ENCODE peak calls at places on chromosome 6, in six cellular contexts. One of them, this sample, is unnamed.

GRCh38 chr6:18323935-18324707 is 59.8 kb upstream of the DEK start:
- DNase-seq in HepG2: peak
- DNase-seq in HCT116: peak
- DNase-seq in transverse colon: no peak
- DNase-seq in fibroblast of mammary gland: peak
- DNase-seq in mucosa of descending colon: peak
- DNase-seq in this sample: no peak

GRCh38 chr6:72084992-72085569 is 198.7 kb downstream of the RIMS1 start:
- DNase-seq in HepG2: no peak
- DNase-seq in HCT116: no peak
- DNase-seq in mucosa of descending colon: no peak
- DNase-seq in fibroblast of mammary gland: peak
- DNase-seq in transverse colon: no peak
- DNase-seq in this sample: no peak

GRCh38 chr6:3227363-3228045 is at the start of gene TUBB2B:
- DNase-seq in fibroblast of mammary gland: no peak
- DNase-seq in HCT116: no peak
- DNase-seq in mucosa of descending colon: no peak
- DNase-seq in HepG2: no peak
- DNase-seq in transverse colon: no peak
- DNase-seq in this sample: peak

GRCh38 chr6:56004421-56004820 is 129.0 kb upstream of the BMP5 start:
- DNase-seq in transverse colon: no peak
- DNase-seq in HCT116: no peak
- DNase-seq in HepG2: no peak
- DNase-seq in mucosa of descending colon: no peak
- DNase-seq in fibroblast of mammary gland: peak
- DNase-seq in this sample: no peak

GRCh38 chr6:2940010-2940850 is 31.1 kb downstream of the SERPINB6 start:
- DNase-seq in transverse colon: no peak
- DNase-seq in mucosa of descending colon: peak
- DNase-seq in HepG2: peak
- DNase-seq in fibroblast of mammary gland: no peak
- DNase-seq in HCT116: no peak
- DNase-seq in this sample: no peak

GRCh38 chr6:22667855-22668254 is 98.5 kb downstream of the HDGFL1 start:
- DNase-seq in fibroblast of mammary gland: peak
- DNase-seq in HCT116: no peak
- DNase-seq in HepG2: peak
- DNase-seq in mucosa of descending colon: no peak
- DNase-seq in transverse colon: no peak
- DNase-seq in this sample: no peak

GRCh38 chr6:16659471-16660156 is 101.6 kb downstream of the ATXN1 start:
- DNase-seq in HCT116: no peak
- DNase-seq in transverse colon: no peak
- DNase-seq in fibroblast of mammary gland: peak
- DNase-seq in HepG2: no peak
- DNase-seq in mucosa of descending colon: no peak
- DNase-seq in this sample: no peak

GRCh38 chr6:4936681-4937041 is 67.2 kb downstream of the RPP40 start:
- DNase-seq in mucosa of descending colon: peak
- DNase-seq in fibroblast of mammary gland: peak
- DNase-seq in transverse colon: no peak
- DNase-seq in HCT116: no peak
- DNase-seq in HepG2: peak
- DNase-seq in this sample: no peak

GRCh38 chr6:33277663-33278391 is 904 bp downstream of the B3GALT4 start:
- DNase-seq in mucosa of descending colon: no peak
- DNase-seq in fibroblast of mammary gland: no peak
- DNase-seq in HepG2: no peak
- DNase-seq in transverse colon: peak
- DNase-seq in HCT116: no peak
- DNase-seq in this sample: no peak

GRCh38 chr6:86943819-86944407 is 6.6 kb downstream of the HTR1E start:
- DNase-seq in transverse colon: no peak
- DNase-seq in mucosa of descending colon: no peak
- DNase-seq in HepG2: no peak
- DNase-seq in HCT116: no peak
- DNase-seq in fibroblast of mammary gland: no peak
- DNase-seq in this sample: no peak

GRCh38 chr6:12165297-12165696 is 124.9 kb upstream of the EDN1 start:
- DNase-seq in mucosa of descending colon: no peak
- DNase-seq in HepG2: no peak
- DNase-seq in fibroblast of mammary gland: no peak
- DNase-seq in HCT116: no peak
- DNase-seq in transverse colon: no peak
- DNase-seq in this sample: no peak

DNA sequence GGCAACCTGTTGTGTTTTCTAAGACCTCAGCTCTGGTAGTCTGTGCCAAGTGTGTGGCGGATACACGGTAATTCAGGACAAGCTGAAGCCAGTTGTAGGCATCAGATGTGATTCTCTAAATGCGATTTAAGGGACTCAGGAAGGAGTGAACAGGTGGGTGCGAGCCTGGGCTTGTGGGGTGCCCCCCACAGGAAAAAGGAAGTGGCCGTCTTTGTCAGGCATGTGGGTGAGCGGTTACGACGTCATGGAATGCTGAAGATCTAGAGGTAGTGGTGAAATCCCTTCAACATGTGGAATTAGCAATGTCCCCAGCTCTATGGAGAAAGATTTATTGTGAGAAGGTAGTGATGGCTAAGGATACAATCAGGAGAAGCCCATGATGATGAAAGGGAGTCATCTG is 95.1 kb upstream of the EXOC2 start:
- DNase-seq in transverse colon: no peak
- DNase-seq in HepG2: no peak
- DNase-seq in fibroblast of mammary gland: no peak
- DNase-seq in mucosa of descending colon: no peak
- DNase-seq in HCT116: no peak
- DNase-seq in this sample: no peak
- H3K4me3 ChIP-seq in transverse colon: no peak
- H3K4me3 ChIP-seq in HepG2: no peak
- H3K4me3 ChIP-seq in fibroblast of mammary gland: no peak
- H3K4me3 ChIP-seq in mucosa of descending colon: no peak
- H3K4me3 ChIP-seq in HCT116: no peak
- H3K4me3 ChIP-seq in this sample: no peak

DNA sequence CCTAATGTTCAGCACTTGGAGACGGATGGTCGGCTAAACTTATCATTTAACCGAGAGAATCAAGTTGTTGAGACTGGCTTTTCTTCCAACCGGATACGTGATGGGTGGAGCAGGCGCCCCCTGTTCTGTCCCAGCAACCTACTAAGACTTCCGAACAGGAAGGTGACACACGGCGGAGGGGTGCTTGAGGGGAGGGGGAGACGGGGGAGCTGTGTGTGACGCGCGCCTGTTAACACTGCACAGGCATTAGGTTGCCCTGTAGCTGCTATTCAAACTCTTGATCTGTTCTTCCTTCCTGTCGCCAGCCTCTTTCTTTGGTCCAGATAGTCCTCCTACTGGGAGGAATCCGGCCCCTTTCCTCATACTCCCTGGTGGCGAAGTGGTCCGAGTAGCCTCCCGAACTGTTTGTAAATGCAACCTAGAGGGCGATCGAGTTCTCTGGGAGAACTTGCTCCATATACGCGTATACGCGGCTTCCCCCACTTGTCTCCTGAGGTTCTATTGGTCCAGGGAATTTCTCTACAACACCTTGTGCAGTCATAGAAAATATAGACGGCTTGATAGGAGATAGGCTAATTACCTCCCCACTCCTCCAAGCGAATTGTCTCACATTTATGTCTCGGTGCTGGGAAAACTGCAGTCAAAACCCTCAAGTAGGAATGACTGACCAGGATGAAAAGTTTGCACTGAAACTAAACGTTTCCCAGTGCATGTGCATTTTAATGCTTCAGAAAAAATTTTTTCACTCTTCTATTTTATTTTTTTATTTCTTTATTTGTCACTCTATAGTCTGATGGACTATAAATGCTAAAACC is 126.0 kb upstream of the SLC2A12 start:
- DNase-seq in HCT116: peak
- DNase-seq in fibroblast of mammary gland: peak
- DNase-seq in mucosa of descending colon: peak
- DNase-seq in transverse colon: peak
- DNase-seq in HepG2: peak
- DNase-seq in this sample: peak
- TF ChIP-seq CTCF in HCT116: peak
- TF ChIP-seq CTCF in fibroblast of mammary gland: peak
- TF ChIP-seq CTCF in mucosa of descending colon: peak
- TF ChIP-seq CTCF in transverse colon: peak
- TF ChIP-seq CTCF in HepG2: peak
- TF ChIP-seq CTCF in this sample: peak

GRCh38 chr6:41200296-41200900 is 551 bp downstream of the TREML2 start:
- DNase-seq in mucosa of descending colon: peak
- DNase-seq in HCT116: no peak
- DNase-seq in HepG2: no peak
- DNase-seq in transverse colon: peak
- DNase-seq in fibroblast of mammary gland: peak
- DNase-seq in this sample: no peak

GRCh38 chr6:41200901-41201783 is at the start of gene TREML2:
- DNase-seq in HepG2: no peak
- DNase-seq in transverse colon: peak
- DNase-seq in fibroblast of mammary gland: no peak
- DNase-seq in HCT116: no peak
- DNase-seq in mucosa of descending colon: peak
- DNase-seq in this sample: no peak

GRCh38 chr6:41199427-41200246 is 1.3 kb downstream of the TREML2 start:
- DNase-seq in fibroblast of mammary gland: no peak
- DNase-seq in mucosa of descending colon: no peak
- DNase-seq in HepG2: no peak
- DNase-seq in transverse colon: no peak
- DNase-seq in HCT116: no peak
- DNase-seq in this sample: no peak

GRCh38 chr6:41204156-41204555 is 3.2 kb upstream of the TREML2 start:
- DNase-seq in mucosa of descending colon: no peak
- DNase-seq in HCT116: no peak
- DNase-seq in fibroblast of mammary gland: no peak
- DNase-seq in HepG2: no peak
- DNase-seq in transverse colon: no peak
- DNase-seq in this sample: no peak

GRCh38 chr6:41201784-41202181 is 834 bp upstream of the TREML2 start:
- DNase-seq in HCT116: no peak
- DNase-seq in HepG2: no peak
- DNase-seq in mucosa of descending colon: no peak
- DNase-seq in fibroblast of mammary gland: no peak
- DNase-seq in transverse colon: no peak
- DNase-seq in this sample: no peak
- H3K4me3 ChIP-seq in HCT116: no peak
- H3K4me3 ChIP-seq in HepG2: no peak
- H3K4me3 ChIP-seq in mucosa of descending colon: no peak
- H3K4me3 ChIP-seq in fibroblast of mammary gland: no peak
- H3K4me3 ChIP-seq in transverse colon: no peak
- H3K4me3 ChIP-seq in this sample: no peak

GRCh38 chr6:40535105-40535783 is 51.9 kb downstream of the LRFN2 start:
- DNase-seq in mucosa of descending colon: no peak
- DNase-seq in HCT116: no peak
- DNase-seq in HepG2: no peak
- DNase-seq in fibroblast of mammary gland: no peak
- DNase-seq in transverse colon: no peak
- DNase-seq in this sample: no peak

GRCh38 chr6:40537446-40537845 is 49.7 kb downstream of the LRFN2 start:
- DNase-seq in mucosa of descending colon: no peak
- DNase-seq in fibroblast of mammary gland: no peak
- DNase-seq in HCT116: no peak
- DNase-seq in transverse colon: no peak
- DNase-seq in HepG2: no peak
- DNase-seq in this sample: no peak

GRCh38 chr6:40535784-40536380 is 51.3 kb downstream of the LRFN2 start:
- DNase-seq in HCT116: no peak
- DNase-seq in mucosa of descending colon: no peak
- DNase-seq in transverse colon: no peak
- DNase-seq in fibroblast of mammary gland: no peak
- DNase-seq in HepG2: no peak
- DNase-seq in this sample: no peak

GRCh38 chr6:40538556-40538955 is 48.6 kb downstream of the LRFN2 start:
- DNase-seq in mucosa of descending colon: no peak
- DNase-seq in fibroblast of mammary gland: no peak
- DNase-seq in transverse colon: no peak
- DNase-seq in HepG2: no peak
- DNase-seq in HCT116: no peak
- DNase-seq in this sample: no peak

GRCh38 chr6:40536442-40536841 is 50.7 kb downstream of the LRFN2 start:
- DNase-seq in transverse colon: no peak
- DNase-seq in fibroblast of mammary gland: no peak
- DNase-seq in HCT116: no peak
- DNase-seq in HepG2: peak
- DNase-seq in mucosa of descending colon: no peak
- DNase-seq in this sample: no peak
- TF ChIP-seq CTCF in transverse colon: no peak
- TF ChIP-seq CTCF in fibroblast of mammary gland: peak
- TF ChIP-seq CTCF in HCT116: no peak
- TF ChIP-seq CTCF in HepG2: peak
- TF ChIP-seq CTCF in mucosa of descending colon: no peak
- TF ChIP-seq CTCF in this sample: peak

DNA sequence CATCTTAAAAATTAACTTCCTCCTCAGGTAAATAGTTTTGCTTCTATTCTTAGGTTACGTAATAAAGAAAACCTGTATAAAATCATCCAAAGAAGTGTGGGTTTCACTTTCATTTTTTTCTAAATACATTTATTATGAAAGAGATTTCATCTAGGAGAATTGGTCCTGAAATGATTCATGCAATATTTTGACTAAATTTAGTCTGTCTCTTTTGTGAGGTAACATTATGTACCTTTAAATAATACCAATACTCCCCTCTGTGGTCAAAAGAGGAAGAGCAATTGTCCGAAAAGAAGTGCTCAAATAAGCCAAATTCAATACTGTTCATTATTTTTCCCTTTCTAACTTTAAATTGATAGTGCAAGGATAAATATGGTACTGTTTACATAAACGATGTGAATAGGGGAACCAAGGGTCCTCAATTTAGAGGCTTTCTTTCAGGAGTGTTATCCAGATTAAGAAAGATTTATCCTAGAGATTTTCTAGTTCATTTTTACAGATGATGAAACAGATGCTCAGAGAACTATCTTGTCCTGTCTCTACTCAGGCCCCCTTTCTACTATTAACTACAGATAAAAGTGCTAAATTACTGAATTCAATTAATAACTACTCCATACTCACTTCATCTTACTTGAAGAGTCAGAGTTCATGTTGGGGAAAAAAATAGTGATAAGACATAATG is 26.2 kb downstream of the CYP39A1 start:
- DNase-seq in HepG2: peak
- DNase-seq in mucosa of descending colon: peak
- DNase-seq in fibroblast of mammary gland: peak
- DNase-seq in HCT116: peak
- DNase-seq in transverse colon: no peak
- DNase-seq in this sample: no peak
- H3K4me3 ChIP-seq in HepG2: no peak
- H3K4me3 ChIP-seq in mucosa of descending colon: no peak
- H3K4me3 ChIP-seq in fibroblast of mammary gland: no peak
- H3K4me3 ChIP-seq in HCT116: no peak
- H3K4me3 ChIP-seq in transverse colon: no peak
- H3K4me3 ChIP-seq in this sample: no peak